ENCODE peak calls at places on chromosomes 3 and 15, in nine cellular contexts. I is CD4-positive, alpha-beta T cell; Z is stimulated activated CD8-positive, alpha-beta memory T cell treated with anti-CD3 and anti-CD28 coated beads, Interleukin-15, amount 100 ng/mL, for 24 hours; O is germinal center; A is HTR-8/SVneo; D is ureter; P is activated naive CD4-positive, alpha-beta T cell; Y is Calu3; H is NCI-H2029 treated with DMSO at 0.1 percent for 48 hours. E is an unnamed sample.

GRCh38 chr3:151008699-151009098 is 36.2 kb upstream of the CLRN1 start:
- DNase-seq in I (no peak), Z (no peak), O (no peak), A (peak), D (no peak), P (no peak), Y (no peak), H (no peak), E (peak)

GRCh38 chr15:64112904-64113303 is 17.1 kb downstream of the SNX1 start:
- DNase-seq in I (no peak), Z (no peak), O (no peak), A (no peak), D (no peak), P (no peak), Y (no peak), H (no peak), E (peak)

GRCh38 chr3:48684480-48685143 is 1.1 kb downstream of the NCKIPSD start:
- DNase-seq in I (no peak), Z (no peak), O (no peak), A (no peak), D (no peak), P (no peak), Y (no peak), H (no peak), E (no peak)

GRCh38 chr3:153373571-153373970 is 211.5 kb downstream of the RAP2B start:
- DNase-seq in I (no peak), Z (no peak), O (no peak), A (no peak), D (no peak), P (no peak), Y (no peak), H (no peak), E (no peak)

GRCh38 chr3:117407317-117407716 is 697.7 kb downstream of the TUSC7 start:
- DNase-seq in I (no peak), Z (no peak), O (no peak), A (no peak), D (no peak), P (no peak), Y (peak), H (no peak), E (peak)

GRCh38 chr3:55075846-55076245 is 148.0 kb upstream of the LRTM1 start:
- DNase-seq in I (no peak), Z (no peak), O (no peak), A (no peak), D (no peak), P (no peak), Y (no peak), H (no peak), E (no peak)

GRCh38 chr3:149366031-149366430 is 11.4 kb downstream of the TM4SF1 start:
- DNase-seq in I (no peak), Z (no peak), O (no peak), A (no peak), D (no peak), P (no peak), Y (no peak), H (no peak), E (no peak)

GRCh38 chr3:107579372-107579771 is 56.6 kb downstream of the BBX start:
- DNase-seq in I (no peak), Z (no peak), O (no peak), A (no peak), D (no peak), P (no peak), Y (no peak), H (no peak), E (no peak)